ENCODE peak calls at places on chromosome 2, in four cellular contexts. U is stimulated activated CD8-positive, alpha-beta memory T cell treated with anti-CD3 and anti-CD28 coated beads, Interleukin-7, amount 100 ng/mL, for 4 hours; F is AG04449; A is activated T-cell treated with anti-CD3 and anti-CD28 coated beads for 24 hours. J is an unnamed sample.

GRCh38 chr2:225091336-225091735 is 49.1 kb upstream of the DOCK10 start:
- DNase-seq in A (no peak), U (no peak), F (peak), J (no peak)

GRCh38 chr2:223044092-223044836 is 7.7 kb upstream of the KCNE4 start:
- DNase-seq in A (no peak), F (no peak), U (no peak), J (no peak)

GRCh38 chr2:65382776-65383357 is 49.5 kb downstream of the SPRED2 start:
- DNase-seq in U (peak), F (peak), A (peak), J (no peak)

GRCh38 chr2:136407113-136407951 is 289.4 kb upstream of the CXCR4 start:
- DNase-seq in F (no peak), U (no peak), A (no peak), J (no peak)

GRCh38 chr2:25251461-25252273 is 83.3 kb upstream of the POMC start:
- DNase-seq in U (no peak), A (no peak), F (no peak), J (no peak)

GRCh38 chr2:149489452-149489851 is 98.1 kb downstream of the MMADHC start:
- DNase-seq in A (no peak), F (no peak), U (no peak), J (no peak)

GRCh38 chr2:146634256-146635068 is 1210.4 kb upstream of the ACVR2A start:
- DNase-seq in A (no peak), F (peak), U (no peak), J (no peak)

GRCh38 chr2:67389788-67390187 is 7.3 kb upstream of the ETAA1 start:
- DNase-seq in F (no peak), U (no peak), A (no peak), J (no peak)

GRCh38 chr2:126719191-126720030 is 63.5 kb downstream of the GYPC start:
- DNase-seq in A (no peak), F (no peak), U (no peak), J (no peak)

GRCh38 chr2:182301093-182301492 is 125.7 kb downstream of the PDE1A start:
- DNase-seq in U (no peak), F (no peak), A (no peak), J (no peak)